ENCODE peak calls at places on chromosome 2, in seven cellular contexts. One of them, this sample, is unnamed.

GRCh38 chr2:158969162-158969716 is 799 bp downstream of the TANC1 start:
- DNase-seq in activated T-cell treated with anti-CD3 and anti-CD28 coated beads, Interleukin-2, amount 50 U/mL, for 72 hours: no peak
- DNase-seq in cardiac septum: no peak
- DNase-seq in amniotic stem cell: no peak
- DNase-seq in activated CD4-positive, alpha-beta T cell treated with anti-CD3 and anti-CD28 coated beads, Interleukin-2, amount 50 U/mL, for 1 hour: no peak
- DNase-seq in GM04503: no peak
- DNase-seq in astrocyte of the spinal cord: no peak
- DNase-seq in this sample: no peak

GRCh38 chr2:128537646-128538045 is 219.0 kb upstream of the HS6ST1 start:
- DNase-seq in activated T-cell treated with anti-CD3 and anti-CD28 coated beads, Interleukin-2, amount 50 U/mL, for 72 hours: no peak
- DNase-seq in cardiac septum: no peak
- DNase-seq in amniotic stem cell: no peak
- DNase-seq in activated CD4-positive, alpha-beta T cell treated with anti-CD3 and anti-CD28 coated beads, Interleukin-2, amount 50 U/mL, for 1 hour: no peak
- DNase-seq in GM04503: peak; percentile 14
- DNase-seq in astrocyte of the spinal cord: no peak
- DNase-seq in this sample: no peak

GRCh38 chr2:223993634-223994232 is 36.5 kb downstream of the MRPL44 start:
- DNase-seq in activated T-cell treated with anti-CD3 and anti-CD28 coated beads, Interleukin-2, amount 50 U/mL, for 72 hours: peak; percentile 73
- DNase-seq in cardiac septum: no peak
- DNase-seq in amniotic stem cell: peak; percentile 26
- DNase-seq in activated CD4-positive, alpha-beta T cell treated with anti-CD3 and anti-CD28 coated beads, Interleukin-2, amount 50 U/mL, for 1 hour: peak; percentile 53
- DNase-seq in GM04503: peak; percentile 50
- DNase-seq in astrocyte of the spinal cord: peak; percentile 86
- DNase-seq in this sample: no peak

GRCh38 chr2:82511894-82512293 is 1947.2 kb downstream of the SUCLG1 start:
- DNase-seq in activated T-cell treated with anti-CD3 and anti-CD28 coated beads, Interleukin-2, amount 50 U/mL, for 72 hours: no peak
- DNase-seq in cardiac septum: no peak
- DNase-seq in amniotic stem cell: no peak
- DNase-seq in activated CD4-positive, alpha-beta T cell treated with anti-CD3 and anti-CD28 coated beads, Interleukin-2, amount 50 U/mL, for 1 hour: no peak
- DNase-seq in GM04503: no peak
- DNase-seq in astrocyte of the spinal cord: no peak
- DNase-seq in this sample: no peak

GRCh38 chr2:178863856-178864620 is 56.8 kb upstream of the TTN start:
- DNase-seq in activated T-cell treated with anti-CD3 and anti-CD28 coated beads, Interleukin-2, amount 50 U/mL, for 72 hours: no peak
- DNase-seq in cardiac septum: peak; percentile 89
- DNase-seq in amniotic stem cell: peak; percentile 16
- DNase-seq in activated CD4-positive, alpha-beta T cell treated with anti-CD3 and anti-CD28 coated beads, Interleukin-2, amount 50 U/mL, for 1 hour: no peak
- DNase-seq in GM04503: no peak
- DNase-seq in astrocyte of the spinal cord: peak; percentile 30
- DNase-seq in this sample: no peak

GRCh38 chr2:128626758-128627515 is 308.3 kb upstream of the HS6ST1 start:
- DNase-seq in activated T-cell treated with anti-CD3 and anti-CD28 coated beads, Interleukin-2, amount 50 U/mL, for 72 hours: no peak
- DNase-seq in cardiac septum: peak; percentile 44
- DNase-seq in amniotic stem cell: no peak
- DNase-seq in activated CD4-positive, alpha-beta T cell treated with anti-CD3 and anti-CD28 coated beads, Interleukin-2, amount 50 U/mL, for 1 hour: no peak
- DNase-seq in GM04503: no peak
- DNase-seq in astrocyte of the spinal cord: no peak
- DNase-seq in this sample: no peak

GRCh38 chr2:21317131-21317530 is 193.4 kb downstream of the TDRD15 start:
- DNase-seq in activated T-cell treated with anti-CD3 and anti-CD28 coated beads, Interleukin-2, amount 50 U/mL, for 72 hours: peak; percentile 14
- DNase-seq in cardiac septum: no peak
- DNase-seq in amniotic stem cell: no peak
- DNase-seq in activated CD4-positive, alpha-beta T cell treated with anti-CD3 and anti-CD28 coated beads, Interleukin-2, amount 50 U/mL, for 1 hour: no peak
- DNase-seq in GM04503: no peak
- DNase-seq in astrocyte of the spinal cord: peak; percentile 18
- DNase-seq in this sample: no peak

GRCh38 chr2:203740741-203741363 is 34.4 kb downstream of the CD28 start:
- DNase-seq in activated T-cell treated with anti-CD3 and anti-CD28 coated beads, Interleukin-2, amount 50 U/mL, for 72 hours: peak; percentile 63
- DNase-seq in cardiac septum: no peak
- DNase-seq in amniotic stem cell: no peak
- DNase-seq in activated CD4-positive, alpha-beta T cell treated with anti-CD3 and anti-CD28 coated beads, Interleukin-2, amount 50 U/mL, for 1 hour: peak; percentile 17
- DNase-seq in GM04503: no peak
- DNase-seq in astrocyte of the spinal cord: peak; percentile 48
- DNase-seq in this sample: no peak

GRCh38 chr2:184599054-184599874 is 935 bp downstream of the ZNF804A start:
- DNase-seq in activated T-cell treated with anti-CD3 and anti-CD28 coated beads, Interleukin-2, amount 50 U/mL, for 72 hours: no peak
- DNase-seq in cardiac septum: no peak
- DNase-seq in amniotic stem cell: no peak
- DNase-seq in activated CD4-positive, alpha-beta T cell treated with anti-CD3 and anti-CD28 coated beads, Interleukin-2, amount 50 U/mL, for 1 hour: no peak
- DNase-seq in GM04503: no peak
- DNase-seq in astrocyte of the spinal cord: peak; percentile 53
- DNase-seq in this sample: no peak

This sample was measured in cerebellar nuclear complex.